ENCODE peak calls at places on chromosomes 3 and 15, in eight cellular contexts. W, H, B, Z, E, X, L and J are unnamed samples.

GRCh38 chr3:180184806-180185205 is 148.1 kb upstream of the PEX5L start:
- DNase-seq in Z (no peak), X (no peak), H (no peak), E (no peak), B (no peak), W (no peak), L (no peak), J (no peak)

GRCh38 chr3:56118968-56119367 is 349.3 kb downstream of the ERC2 start:
- DNase-seq in X (peak; percentile 8), B (no peak), Z (no peak), W (no peak), H (no peak), E (no peak), L (no peak), J (no peak)

GRCh38 chr3:87002346-87002745 is 11.4 kb upstream of the VGLL3 start:
- DNase-seq in X (no peak), B (no peak), E (no peak), Z (no peak), H (no peak), W (no peak), L (no peak), J (no peak)

GRCh38 chr15:63973212-63974009 is 72.9 kb downstream of the DAPK2 start:
- DNase-seq in H (no peak), W (no peak), E (no peak), X (peak; percentile 19), L (no peak), B (no peak), Z (no peak), J (no peak)

GRCh38 chr3:161251716-161252115 is 30.6 kb downstream of the NMD3 start:
- DNase-seq in L (no peak), W (no peak), E (no peak), X (no peak), Z (no peak), H (no peak), B (no peak), J (no peak)

GRCh38 chr3:121834079-121834730 is 655 bp downstream of the IQCB1 start:
- DNase-seq in E (peak; percentile 37), L (peak; percentile 17), H (no peak), X (peak; percentile 35), B (no peak), W (peak; percentile 1), Z (no peak), J (no peak)

GRCh38 chr3:74787008-74787407 is 172.5 kb upstream of the CNTN3 start:
- DNase-seq in E (no peak), H (no peak), X (no peak), W (no peak), B (no peak), L (no peak), Z (no peak), J (no peak)

GRCh38 chr3:1774597-1774996 is 324.1 kb upstream of the CNTN4 start:
- DNase-seq in E (no peak), X (no peak), L (no peak), Z (no peak), H (no peak), W (no peak), B (no peak), J (no peak)

GRCh38 chr3:50157821-50158556 is 2.9 kb downstream of the SEMA3F start:
- DNase-seq in W (no peak), X (peak; percentile 43), L (no peak), B (no peak), Z (peak; percentile 50), H (no peak), E (no peak), J (no peak)

GRCh38 chr3:48915296-48915695 is 3.3 kb upstream of the ARIH2 start:
- DNase-seq in E (peak; percentile 19), L (no peak), W (peak; percentile 54), X (no peak), B (no peak), H (no peak), Z (no peak), J (no peak)